ENCODE peak calls at places on chromosome 18, in six cellular contexts. U, B, O, W, I and A are unnamed samples.
A peak's percentile ranks its signal among the peaks of the same experiment; 100 is the strongest.

GRCh38 chr18:26685438-26686173 is 137.3 kb upstream of the KCTD1 start:
- DNase-seq in W (no peak), O (no peak), U (no peak), I (no peak), B (peak; percentile 43), A (no peak)

GRCh38 chr18:5196253-5197031 is 615 bp downstream of the AKAIN1 start:
- DNase-seq in W (no peak), B (peak; percentile 1), I (no peak), U (peak; percentile 60), O (no peak), A (no peak)

GRCh38 chr18:32470136-32470712 is 458 bp downstream of the GAREM1 start:
- DNase-seq in B (peak; percentile 33), U (peak; percentile 46), W (peak; percentile 32), O (peak; percentile 43), I (peak; percentile 41), A (peak; percentile 27)

GRCh38 chr18:47931707-47932103 is 1.2 kb upstream of the SMAD2 start:
- DNase-seq in U (peak; percentile 69), B (peak; percentile 10), I (no peak), O (no peak), W (no peak), A (peak; percentile 40)

GRCh38 chr18:77815666-77816338 is 566.2 kb downstream of the GALR1 start:
- DNase-seq in O (no peak), W (no peak), I (no peak), U (no peak), B (no peak), A (no peak)

GRCh38 chr18:47809420-47809819 is 121.0 kb downstream of the SMAD2 start:
- DNase-seq in B (no peak), I (no peak), W (no peak), U (no peak), O (no peak), A (no peak)

GRCh38 chr18:79982736-79983135 is 5.6 kb downstream of the TXNL4A start:
- DNase-seq in B (no peak), O (no peak), U (no peak), I (no peak), W (no peak), A (no peak)

GRCh38 chr18:5424903-5425302 is 118.9 kb downstream of the EPB41L3 start:
- DNase-seq in I (no peak), U (no peak), B (no peak), O (no peak), W (no peak), A (no peak)

GRCh38 chr18:57352761-57353136 is 392 bp downstream of the ST8SIA3 start:
- DNase-seq in O (peak; percentile 24), I (no peak), W (no peak), B (peak; percentile 10), U (peak; percentile 32), A (no peak)

GRCh38 chr18:45686892-45687611 is 36.9 kb upstream of the SLC14A1 start:
- DNase-seq in B (no peak), I (no peak), O (no peak), U (no peak), W (no peak), A (no peak)

GRCh38 chr18:49032189-49032584 is 81.4 kb upstream of the SMAD7 start:
- DNase-seq in W (no peak), U (no peak), O (no peak), B (no peak), I (no peak), A (no peak)

GRCh38 chr18:5311273-5312009 is 15.9 kb upstream of the ZBTB14 start:
- DNase-seq in I (no peak), B (no peak), W (no peak), U (no peak), O (no peak), A (no peak)

GRCh38 chr18:1014496-1014895 is 109.8 kb downstream of the ADCYAP1 start:
- DNase-seq in I (no peak), U (no peak), B (no peak), O (no peak), W (no peak), A (no peak)

GRCh38 chr18:59715966-59716369 is 18.7 kb upstream of the CCBE1 start:
- DNase-seq in I (no peak), B (no peak), O (no peak), U (no peak), W (no peak), A (no peak)
- TF ChIP-seq CTCF in I (no peak), B (no peak), O (no peak), U (no peak), W (no peak), A (no peak)

GRCh38 chr18:76407681-76408080 is 87.4 kb downstream of the ZNF516 start:
- DNase-seq in U (peak; percentile 14), I (no peak), O (no peak), W (no peak), B (no peak), A (no peak)

GRCh38 chr18:76405761-76406356 is 89.2 kb downstream of the ZNF516 start:
- DNase-seq in U (peak; percentile 84), W (peak; percentile 79), O (no peak), B (peak; percentile 57), I (peak; percentile 53), A (no peak)

GRCh38 chr18:76404345-76404831 is 90.7 kb downstream of the ZNF516 start:
- DNase-seq in W (no peak), I (no peak), O (no peak), B (no peak), U (no peak), A (no peak)

GRCh38 chr18:76406791-76407190 is 88.3 kb downstream of the ZNF516 start:
- DNase-seq in U (peak; percentile 19), O (no peak), W (no peak), I (no peak), B (no peak), A (peak; percentile 25)

GRCh38 chr18:76405280-76405679 is 89.8 kb downstream of the ZNF516 start:
- DNase-seq in O (no peak), B (no peak), U (peak; percentile 20), W (no peak), I (no peak), A (no peak)
- TF ChIP-seq CTCF in O (no peak), B (no peak), U (no peak), W (no peak), I (no peak), A (no peak)

GRCh38 chr18:3441290-3441689 is 8.7 kb upstream of the TGIF1 start:
- DNase-seq in W (no peak), B (no peak), I (no peak), U (peak; percentile 51), O (no peak), A (no peak)
- TF ChIP-seq CTCF in W (peak; percentile 30), B (peak; percentile 32), I (peak; percentile 46), U (peak; percentile 64), O (peak; percentile 13), A (no peak)

GRCh38 chr18:62939433-62939832 is 224.1 kb downstream of the PHLPP1 start:
- DNase-seq in B (no peak), I (no peak), W (no peak), U (no peak), O (no peak), A (no peak)

GRCh38 chr18:62942578-62942977 is 227.2 kb downstream of the PHLPP1 start:
- DNase-seq in I (no peak), O (no peak), B (no peak), W (no peak), U (no peak), A (no peak)

GRCh38 chr18:62939925-62940324 is 224.6 kb downstream of the PHLPP1 start:
- DNase-seq in U (no peak), O (no peak), W (no peak), I (no peak), B (no peak), A (no peak)

GRCh38 chr18:62948788-62949187 is 233.4 kb downstream of the PHLPP1 start:
- DNase-seq in W (no peak), B (no peak), U (no peak), O (no peak), I (no peak), A (no peak)

DNA sequence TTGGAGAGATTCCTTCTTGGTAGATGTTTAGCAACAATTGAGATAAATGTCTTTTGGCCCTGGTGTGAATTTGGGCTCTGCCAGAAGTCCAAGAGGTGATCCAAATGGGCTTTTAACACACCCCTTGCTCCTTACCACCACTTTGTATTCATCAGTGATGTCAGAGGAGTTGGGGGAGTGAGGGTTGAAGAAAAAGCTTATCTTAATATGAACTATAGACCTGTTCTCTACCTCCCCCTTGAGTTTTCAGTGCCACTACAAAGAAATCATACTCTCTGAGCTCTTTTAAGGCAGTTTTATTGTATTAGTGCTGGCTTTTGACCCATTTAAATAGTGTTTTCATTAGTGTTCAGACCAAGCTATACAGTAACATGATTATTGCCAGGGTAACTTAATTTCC is 229.1 kb downstream of the PHLPP1 start:
- DNase-seq in U (no peak), W (no peak), B (no peak), O (no peak), I (no peak), A (no peak)
- TF ChIP-seq CTCF in U (no peak), W (no peak), B (no peak), O (no peak), I (no peak), A (no peak)

GRCh38 chr18:63091671-63092364 is 227.8 kb downstream of the BCL2 start:
- DNase-seq in U (no peak), W (no peak), I (no peak), B (no peak), O (no peak), A (no peak)
- TF ChIP-seq CTCF in U (no peak), W (no peak), I (no peak), B (no peak), O (no peak), A (no peak)

GRCh38 chr18:52409732-52410131 is 69.7 kb downstream of the DCC start:
- DNase-seq in I (no peak), O (no peak), U (peak; percentile 31), B (no peak), W (no peak), A (no peak)
- TF ChIP-seq CTCF in I (no peak), O (no peak), U (peak; percentile 32), B (no peak), W (no peak), A (no peak)